ENCODE peak calls at places on chromosomes 11 and 22, in seven cellular contexts. X is testis; J is HCT116; V is dorsolateral prefrontal cortex; P is cardiac muscle cell; Q is CD8-positive, alpha-beta memory T cell; U is IMR-90. T is an unnamed sample.

GRCh38 chr11:116132273-116132978 is 628.2 kb upstream of the CADM1 start:
- DNase-seq in X (no peak), U (no peak), J (no peak), V (no peak), Q (no peak), P (no peak), T (no peak)

GRCh38 chr11:9528573-9529332 is 44.7 kb upstream of the WEE1 start:
- DNase-seq in P (peak), Q (no peak), U (no peak), V (no peak), X (no peak), J (no peak), T (no peak)

GRCh38 chr22:21568207-21569075 is 927 bp downstream of the UBE2L3 start:
- DNase-seq in V (no peak), X (peak), P (peak), J (no peak), Q (no peak), U (peak), T (no peak)

GRCh38 chr11:125871391-125872137 is 15.9 kb upstream of the HYLS1 start:
- DNase-seq in V (no peak), J (peak), U (peak), X (peak), Q (no peak), P (peak), T (no peak)

GRCh38 chr11:35009191-35009940 is 92.9 kb downstream of the PDHX start:
- DNase-seq in X (no peak), P (no peak), J (peak), U (peak), Q (no peak), V (no peak), T (no peak)

GRCh38 chr11:101915811-101916291 is 471 bp downstream of the ANGPTL5 start:
- DNase-seq in P (no peak), Q (no peak), X (no peak), U (peak), V (no peak), J (no peak), T (peak)

GRCh38 chr11:6096417-6096816 is 11.1 kb upstream of the OR56B4 start:
- DNase-seq in P (peak), V (no peak), J (no peak), X (no peak), U (peak), Q (no peak), T (no peak)

GRCh38 chr11:118705796-118706545 is 26.5 kb upstream of the TREH start:
- DNase-seq in U (no peak), P (no peak), J (no peak), Q (no peak), V (no peak), X (no peak), T (no peak)

GRCh38 chr11:125165111-125165663 is 636 bp downstream of the PKNOX2 start:
- DNase-seq in X (no peak), V (no peak), Q (no peak), J (no peak), P (peak), U (peak), T (no peak)

GRCh38 chr22:50684501-50684900 is 11.9 kb downstream of the SHANK3 start:
- DNase-seq in J (no peak), P (no peak), Q (no peak), X (peak), U (no peak), V (no peak), T (no peak)

GRCh38 chr11:126948563-126948962 is 52.0 kb downstream of the KIRREL3 start:
- DNase-seq in V (no peak), U (peak), J (no peak), P (no peak), X (no peak), Q (no peak), T (no peak)

GRCh38 chr11:92302766-92303165 is 78.1 kb downstream of the FAT3 start:
- DNase-seq in X (no peak), Q (no peak), V (no peak), P (no peak), J (no peak), U (peak), T (no peak)

GRCh38 chr22:32781695-32782094 is 19.8 kb upstream of the TIMP3 start:
- DNase-seq in V (no peak), P (no peak), U (peak), Q (no peak), X (no peak), J (no peak), T (no peak)

GRCh38 chr11:10409207-10409661 is 45.8 kb upstream of the AMPD3 start:
- DNase-seq in X (no peak), Q (no peak), U (no peak), J (no peak), V (no peak), P (no peak), T (no peak)

GRCh38 chr11:44628730-44629361 is 63.4 kb downstream of the CD82 start:
- DNase-seq in X (no peak), P (no peak), Q (no peak), U (no peak), J (no peak), V (peak), T (no peak)

GRCh38 chr11:120524536-120525085 is 13.1 kb downstream of the GRIK4 start:
- DNase-seq in P (no peak), J (no peak), U (no peak), X (no peak), V (no peak), Q (no peak), T (no peak)

GRCh38 chr11:96155627-96156378 is 187.2 kb downstream of the MAML2 start:
- DNase-seq in J (peak), P (no peak), U (peak), Q (no peak), X (peak), V (peak), T (no peak)

GRCh38 chr22:50665212-50665611 is 7.4 kb upstream of the SHANK3 start:
- DNase-seq in P (no peak), J (no peak), V (no peak), U (no peak), X (no peak), Q (no peak), T (no peak)

GRCh38 chr11:119538748-119539147 is 115.8 kb upstream of the THY1 start:
- DNase-seq in U (no peak), X (no peak), V (no peak), Q (no peak), P (no peak), J (no peak), T (no peak)

GRCh38 chr11:20127671-20128527 is 32.4 kb downstream of the DBX1 start:
- DNase-seq in P (peak), J (peak), U (peak), X (peak), Q (peak), V (peak), T (no peak)

GRCh38 chr22:49765951-49766350 is 61.7 kb downstream of the BRD1 start:
- DNase-seq in J (no peak), P (no peak), V (peak), Q (no peak), X (peak), U (no peak), T (no peak)

GRCh38 chr22:26848244-26848920 is 191.0 kb downstream of the MIAT start:
- DNase-seq in U (no peak), Q (no peak), X (no peak), J (no peak), V (no peak), P (no peak), T (no peak)

GRCh38 chr11:4187055-4187988 is 92.7 kb downstream of the RRM1 start:
- DNase-seq in V (peak), P (peak), Q (peak), X (peak), U (peak), J (peak), T (peak)

GRCh38 chr11:75463106-75463774 is 30.2 kb upstream of the KLHL35 start:
- DNase-seq in V (no peak), Q (no peak), P (no peak), U (no peak), J (no peak), X (no peak), T (no peak)

GRCh38 chr11:66080055-66080817 is 10.2 kb downstream of the PACS1 start:
- DNase-seq in V (no peak), U (peak), Q (peak), J (peak), X (no peak), P (no peak), T (no peak)

GRCh38 chr11:66082936-66083698 is 13.0 kb downstream of the PACS1 start:
- DNase-seq in J (no peak), P (peak), U (no peak), V (no peak), X (no peak), Q (no peak), T (no peak)

GRCh38 chr11:66085071-66085470 is 15.0 kb downstream of the PACS1 start:
- DNase-seq in V (no peak), J (no peak), U (no peak), X (no peak), Q (no peak), P (no peak), T (no peak)

GRCh38 chr11:66076561-66076960 is 6.5 kb downstream of the PACS1 start:
- DNase-seq in X (no peak), J (no peak), P (no peak), V (no peak), U (no peak), Q (no peak), T (no peak)

GRCh38 chr11:66081505-66081904 is 11.4 kb downstream of the PACS1 start:
- DNase-seq in X (peak), Q (peak), P (no peak), J (no peak), V (no peak), U (no peak), T (no peak)
- H3K4me3 ChIP-seq in X (no peak), Q (peak), P (no peak), J (no peak), V (no peak), U (no peak), T (no peak)

DNA sequence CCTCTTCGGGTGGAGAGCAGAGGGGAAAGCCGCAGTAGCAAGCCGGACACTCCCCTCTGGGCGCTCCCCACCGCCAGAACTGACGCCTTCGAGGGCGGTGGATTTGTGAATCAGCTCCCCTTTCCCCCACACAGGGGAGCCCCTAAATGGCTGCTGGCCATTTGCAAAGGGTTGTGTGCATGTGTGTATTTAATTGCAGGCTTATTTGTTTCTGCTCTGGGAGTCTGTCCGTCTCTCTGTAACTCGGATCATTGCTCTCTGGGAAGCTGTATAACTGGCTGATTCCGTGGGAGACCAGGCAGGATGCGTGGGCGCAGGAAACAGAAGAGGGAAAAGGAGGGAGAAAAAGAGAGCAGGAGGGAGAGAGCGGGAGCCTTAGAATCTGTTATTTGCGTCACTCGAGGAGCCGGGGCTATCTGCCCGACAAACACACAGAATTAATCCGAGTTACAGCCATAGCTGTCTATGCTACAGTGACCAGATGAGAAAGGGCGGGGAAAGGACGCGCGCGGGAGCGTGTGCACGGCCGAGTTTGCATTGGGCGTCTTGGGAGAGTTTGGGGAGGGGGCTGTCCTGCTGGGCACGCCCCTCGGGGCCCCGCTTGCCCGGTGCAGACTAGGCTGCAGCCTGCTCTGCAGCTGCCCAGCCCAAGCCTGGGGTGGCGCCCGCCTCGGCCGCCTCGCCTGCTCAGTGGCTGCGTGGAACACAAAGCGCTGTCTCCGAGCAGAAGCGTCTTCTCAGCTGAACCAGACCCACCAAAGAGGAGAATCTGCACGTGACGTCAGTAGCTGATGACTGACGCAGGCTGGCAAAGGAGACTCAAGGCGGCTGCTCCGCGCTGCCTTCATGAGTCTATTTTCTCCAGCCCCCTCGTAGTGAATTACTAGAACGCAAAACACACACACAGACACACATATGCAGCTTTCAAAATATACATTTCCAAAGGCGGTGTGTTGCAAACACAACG is 105.3 kb upstream of the HSD17B12 start:
- DNase-seq in X (peak), Q (no peak), V (peak), J (no peak), U (peak), P (peak), T (no peak)
- H3K4me3 ChIP-seq in X (no peak), Q (no peak), V (peak), J (no peak), U (peak), P (peak), T (peak)

GRCh38 chr11:111376453-111376871 is 2.6 kb downstream of the POU2AF1 start:
- DNase-seq in X (no peak), U (no peak), V (no peak), J (no peak), P (no peak), Q (no peak), T (no peak)

GRCh38 chr11:111378185-111378772 is 796 bp downstream of the POU2AF1 start:
- DNase-seq in X (no peak), Q (no peak), J (no peak), V (no peak), P (no peak), U (no peak), T (no peak)

GRCh38 chr11:111378773-111379499 is at the start of gene POU2AF1:
- DNase-seq in P (no peak), Q (peak), X (no peak), V (no peak), J (no peak), U (peak), T (no peak)

GRCh38 chr11:111382451-111382850 is 3.4 kb upstream of the POU2AF1 start:
- DNase-seq in Q (no peak), X (no peak), J (no peak), U (no peak), P (no peak), V (no peak), T (no peak)

GRCh38 chr11:111379500-111380136 is 543 bp upstream of the POU2AF1 start:
- DNase-seq in Q (no peak), P (no peak), X (no peak), J (no peak), V (no peak), U (no peak), T (no peak)
- H3K4me3 ChIP-seq in Q (peak), P (no peak), X (no peak), J (no peak), V (no peak), U (no peak), T (no peak)

DNA sequence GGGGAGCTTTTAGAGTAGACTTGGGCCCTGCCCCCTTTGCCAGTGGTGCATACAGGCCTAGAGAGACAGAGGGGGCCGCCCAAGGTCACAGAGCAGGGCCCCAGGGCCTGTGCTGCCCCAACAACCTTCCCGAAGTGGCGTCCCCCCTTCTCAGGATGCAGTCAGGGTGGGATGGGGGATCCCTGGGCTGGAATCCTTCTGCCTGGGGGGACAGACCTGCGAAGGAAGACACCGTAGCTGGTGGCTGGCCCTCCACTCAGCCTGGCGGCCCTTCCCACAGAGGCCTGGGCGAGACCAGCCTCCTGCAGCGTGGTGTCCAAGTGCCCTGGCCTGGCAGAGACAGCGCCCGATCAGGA is 14.4 kb upstream of the EHD1 start:
- DNase-seq in J (no peak), Q (no peak), P (no peak), V (no peak), X (no peak), U (no peak), T (no peak)
- H3K4me3 ChIP-seq in J (no peak), Q (no peak), P (no peak), V (no peak), X (no peak), U (no peak), T (no peak)

DNA sequence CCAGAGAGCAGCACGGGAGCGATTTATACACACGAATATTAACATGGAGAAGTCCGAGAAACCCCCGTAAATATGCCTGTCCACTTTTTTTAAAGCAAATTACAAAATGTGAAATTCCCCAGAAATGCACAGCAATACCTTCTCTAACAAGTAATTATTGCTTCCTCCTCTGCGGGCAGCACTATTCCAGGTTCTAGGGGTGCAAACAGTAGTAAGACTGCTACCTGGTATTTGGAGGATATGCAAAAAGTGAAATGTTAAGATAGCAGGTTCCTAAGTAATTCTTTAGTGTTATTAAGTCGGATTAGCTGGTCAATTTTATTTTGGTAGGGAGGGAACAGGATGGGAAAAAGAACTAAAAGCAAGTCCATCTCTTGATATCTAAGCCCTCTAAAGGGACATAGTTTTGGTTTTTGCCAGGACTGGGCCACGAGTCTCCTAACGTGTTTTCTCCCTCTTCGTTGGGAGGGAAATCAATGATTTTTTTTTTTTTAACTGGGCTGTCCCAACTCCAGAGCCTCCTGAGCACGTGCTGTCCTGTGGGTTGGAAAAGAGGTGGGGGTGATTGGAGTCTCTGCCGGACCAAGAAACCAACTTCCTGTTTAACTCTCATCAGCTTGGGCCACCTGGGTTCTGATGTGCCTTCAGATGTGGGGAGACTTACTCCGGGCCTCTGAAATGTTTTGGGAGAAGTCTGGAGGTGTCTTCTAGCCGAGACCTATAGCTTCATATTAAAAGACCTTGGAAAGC is 1.7 kb upstream of the XBP1 start:
- DNase-seq in X (peak), P (no peak), V (no peak), U (no peak), J (no peak), Q (no peak), T (no peak)
- H3K4me3 ChIP-seq in X (no peak), P (no peak), V (peak), U (no peak), J (no peak), Q (peak), T (peak)

GRCh38 chr11:1842149-1843097 is 3.6 kb downstream of the TNNI2 start:
- DNase-seq in Q (no peak), X (peak), U (no peak), J (no peak), P (peak), V (no peak), T (no peak)

GRCh38 chr11:1844221-1845094 is 5.7 kb downstream of the TNNI2 start:
- DNase-seq in U (no peak), V (no peak), J (no peak), P (no peak), X (peak), Q (no peak), T (no peak)

GRCh38 chr11:1843796-1844195 is 5.0 kb downstream of the TNNI2 start:
- DNase-seq in U (no peak), Q (no peak), V (no peak), P (no peak), J (no peak), X (no peak), T (no peak)

GRCh38 chr11:1841511-1842148 is 2.8 kb downstream of the TNNI2 start:
- DNase-seq in X (no peak), V (no peak), U (no peak), P (no peak), J (no peak), Q (no peak), T (no peak)

GRCh38 chr11:1843098-1843473 is 4.3 kb downstream of the TNNI2 start:
- DNase-seq in U (no peak), J (no peak), X (no peak), P (no peak), V (no peak), Q (no peak), T (no peak)
- H3K4me3 ChIP-seq in U (no peak), J (no peak), X (no peak), P (no peak), V (no peak), Q (no peak), T (no peak)

GRCh38 chr11:31803813-31804438 is 7.2 kb downstream of the PAX6 start:
- DNase-seq in P (no peak), J (no peak), Q (no peak), U (no peak), X (no peak), V (no peak), T (no peak)
- H3K4me3 ChIP-seq in P (no peak), J (no peak), Q (no peak), U (no peak), X (no peak), V (peak), T (no peak)